ENCODE peak calls at places on chromosome 19, in six cellular contexts. One of them, this sample, is unnamed. For H3K36me3, the result is how much of the 10 kb centered on the place peaks cover.

GRCh38 chr19:42270346-42271044 is 1.4 kb downstream of the CIC start:
- DNase-seq in mammary epithelial cell: peak
- DNase-seq in ascending aorta: peak
- DNase-seq in brain microvascular endothelial cell: peak
- DNase-seq in cardiac muscle cell: peak
- DNase-seq in effector memory CD4-positive, alpha-beta T cell: peak
- DNase-seq in this sample: peak

GRCh38 chr19:48424694-48425219 is 21.0 kb upstream of the GRWD1 start:
- DNase-seq in mammary epithelial cell: no peak
- DNase-seq in ascending aorta: no peak
- DNase-seq in brain microvascular endothelial cell: peak
- DNase-seq in cardiac muscle cell: peak
- DNase-seq in effector memory CD4-positive, alpha-beta T cell: no peak
- DNase-seq in this sample: peak

GRCh38 chr19:49389406-49389805 is 1.4 kb downstream of the KASH5 start:
- DNase-seq in mammary epithelial cell: no peak
- DNase-seq in ascending aorta: no peak
- DNase-seq in brain microvascular endothelial cell: no peak
- DNase-seq in cardiac muscle cell: no peak
- DNase-seq in effector memory CD4-positive, alpha-beta T cell: no peak
- DNase-seq in this sample: no peak

GRCh38 chr19:14404322-14404721 is 14.8 kb downstream of the DDX39A start:
- DNase-seq in mammary epithelial cell: no peak
- DNase-seq in ascending aorta: no peak
- DNase-seq in brain microvascular endothelial cell: no peak
- DNase-seq in cardiac muscle cell: no peak
- DNase-seq in effector memory CD4-positive, alpha-beta T cell: no peak
- DNase-seq in this sample: no peak

GRCh38 chr19:38004100-38004504 is 97.1 kb downstream of the SIPA1L3 start:
- DNase-seq in mammary epithelial cell: no peak
- DNase-seq in ascending aorta: no peak
- DNase-seq in brain microvascular endothelial cell: peak
- DNase-seq in cardiac muscle cell: peak
- DNase-seq in effector memory CD4-positive, alpha-beta T cell: no peak
- DNase-seq in this sample: peak

GRCh38 chr19:57110592-57111328 is 9.0 kb upstream of the USP29 start:
- DNase-seq in mammary epithelial cell: no peak
- DNase-seq in ascending aorta: no peak
- DNase-seq in brain microvascular endothelial cell: no peak
- DNase-seq in cardiac muscle cell: no peak
- DNase-seq in effector memory CD4-positive, alpha-beta T cell: no peak
- DNase-seq in this sample: no peak

GRCh38 chr19:49261602-49262001 is 63.4 kb downstream of the SLC6A16 start:
- DNase-seq in mammary epithelial cell: no peak
- DNase-seq in ascending aorta: no peak
- DNase-seq in brain microvascular endothelial cell: no peak
- DNase-seq in cardiac muscle cell: peak
- DNase-seq in effector memory CD4-positive, alpha-beta T cell: no peak
- DNase-seq in this sample: no peak

GRCh38 chr19:8097198-8097597 is 44.6 kb downstream of the CCL25 start:
- DNase-seq in mammary epithelial cell: no peak
- DNase-seq in ascending aorta: no peak
- DNase-seq in brain microvascular endothelial cell: no peak
- DNase-seq in cardiac muscle cell: no peak
- DNase-seq in effector memory CD4-positive, alpha-beta T cell: no peak
- DNase-seq in this sample: no peak

GRCh38 chr19:53775524-53775923 is 48.6 kb downstream of the NLRP12 start:
- DNase-seq in mammary epithelial cell: no peak
- DNase-seq in ascending aorta: no peak
- DNase-seq in brain microvascular endothelial cell: no peak
- DNase-seq in cardiac muscle cell: no peak
- DNase-seq in effector memory CD4-positive, alpha-beta T cell: no peak
- DNase-seq in this sample: no peak

GRCh38 chr19:53768401-53768800 is 55.7 kb downstream of the NLRP12 start:
- DNase-seq in mammary epithelial cell: no peak
- DNase-seq in ascending aorta: no peak
- DNase-seq in brain microvascular endothelial cell: no peak
- DNase-seq in cardiac muscle cell: no peak
- DNase-seq in effector memory CD4-positive, alpha-beta T cell: no peak
- DNase-seq in this sample: no peak

GRCh38 chr19:53771133-53771532 is 53.0 kb downstream of the NLRP12 start:
- DNase-seq in mammary epithelial cell: no peak
- DNase-seq in ascending aorta: no peak
- DNase-seq in brain microvascular endothelial cell: no peak
- DNase-seq in cardiac muscle cell: no peak
- DNase-seq in effector memory CD4-positive, alpha-beta T cell: no peak
- DNase-seq in this sample: no peak

GRCh38 chr19:53774011-53774410 is 50.1 kb downstream of the NLRP12 start:
- DNase-seq in mammary epithelial cell: no peak
- DNase-seq in ascending aorta: no peak
- DNase-seq in brain microvascular endothelial cell: no peak
- DNase-seq in cardiac muscle cell: no peak
- DNase-seq in effector memory CD4-positive, alpha-beta T cell: no peak
- DNase-seq in this sample: no peak

DNA sequence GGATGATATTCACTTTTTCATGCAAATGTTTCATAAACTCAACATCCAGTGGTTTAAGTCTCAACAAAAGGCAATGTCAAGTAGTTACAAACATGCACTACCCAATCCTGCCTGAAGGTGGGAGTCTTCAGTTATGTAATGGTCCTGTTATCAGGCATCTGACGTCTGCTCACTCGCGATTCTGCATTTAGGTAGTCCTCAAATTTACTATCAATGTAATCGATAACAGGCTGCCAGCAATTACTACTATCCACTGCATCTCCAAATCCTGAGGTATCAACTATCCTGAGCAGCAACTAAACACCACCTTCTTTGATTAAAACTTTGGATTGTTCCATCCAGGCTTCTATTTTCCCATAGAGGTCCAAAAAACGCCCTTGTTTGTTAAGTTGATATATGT is 51.2 kb downstream of the NLRP12 start:
- DNase-seq in mammary epithelial cell: peak
- DNase-seq in ascending aorta: no peak
- DNase-seq in brain microvascular endothelial cell: peak
- DNase-seq in cardiac muscle cell: peak
- DNase-seq in effector memory CD4-positive, alpha-beta T cell: peak
- DNase-seq in this sample: peak
- H3K4me3 ChIP-seq in mammary epithelial cell: no peak
- H3K4me3 ChIP-seq in ascending aorta: no peak
- H3K4me3 ChIP-seq in brain microvascular endothelial cell: no peak
- H3K4me3 ChIP-seq in cardiac muscle cell: no peak
- H3K4me3 ChIP-seq in effector memory CD4-positive, alpha-beta T cell: no peak
- H3K4me3 ChIP-seq in this sample: no peak

GRCh38 chr19:12617646-12618045 is 6.9 kb downstream of the ZNF791 start:
- DNase-seq in mammary epithelial cell: no peak
- DNase-seq in ascending aorta: no peak
- DNase-seq in brain microvascular endothelial cell: no peak
- DNase-seq in cardiac muscle cell: no peak
- DNase-seq in effector memory CD4-positive, alpha-beta T cell: no peak
- DNase-seq in this sample: no peak
- H3K36me3 ChIP-seq in mammary epithelial cell: under half
- H3K36me3 ChIP-seq in ascending aorta: under half
- H3K36me3 ChIP-seq in brain microvascular endothelial cell: under half
- H3K36me3 ChIP-seq in cardiac muscle cell: under half
- H3K36me3 ChIP-seq in effector memory CD4-positive, alpha-beta T cell: under half
- H3K36me3 ChIP-seq in this sample: half or more

GRCh38 chr19:19261350-19262189 is 11.5 kb downstream of the TM6SF2 start:
- DNase-seq in mammary epithelial cell: no peak
- DNase-seq in ascending aorta: no peak
- DNase-seq in brain microvascular endothelial cell: no peak
- DNase-seq in cardiac muscle cell: no peak
- DNase-seq in effector memory CD4-positive, alpha-beta T cell: no peak
- DNase-seq in this sample: no peak
- H3K4me3 ChIP-seq in mammary epithelial cell: no peak
- H3K4me3 ChIP-seq in ascending aorta: peak
- H3K4me3 ChIP-seq in brain microvascular endothelial cell: no peak
- H3K4me3 ChIP-seq in cardiac muscle cell: peak
- H3K4me3 ChIP-seq in effector memory CD4-positive, alpha-beta T cell: no peak
- H3K4me3 ChIP-seq in this sample: no peak

DNA sequence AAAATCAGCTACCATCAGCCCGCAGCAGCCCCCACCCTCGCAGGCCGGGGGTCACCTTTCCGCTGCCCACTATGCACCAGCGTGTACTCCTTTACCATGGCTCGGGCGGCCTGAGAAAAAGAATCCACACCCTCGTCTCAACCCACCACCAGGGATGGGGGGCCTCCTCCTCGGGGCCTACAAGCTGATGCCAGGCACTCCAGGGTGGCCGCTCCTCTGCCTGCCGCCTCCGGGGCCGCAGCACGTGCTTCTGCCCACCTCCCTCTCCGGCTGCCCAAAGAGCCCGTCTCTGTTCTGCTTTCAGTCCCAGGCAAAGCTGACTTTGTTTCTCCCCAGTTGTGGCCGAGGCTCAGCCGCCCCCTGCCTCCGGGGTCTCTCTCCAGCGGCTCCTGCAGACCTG is 11.1 kb upstream of the MEX3D start:
- DNase-seq in mammary epithelial cell: no peak
- DNase-seq in ascending aorta: no peak
- DNase-seq in brain microvascular endothelial cell: no peak
- DNase-seq in cardiac muscle cell: no peak
- DNase-seq in effector memory CD4-positive, alpha-beta T cell: no peak
- DNase-seq in this sample: no peak
- H3K36me3 ChIP-seq in mammary epithelial cell: under half
- H3K36me3 ChIP-seq in ascending aorta: half or more
- H3K36me3 ChIP-seq in brain microvascular endothelial cell: under half
- H3K36me3 ChIP-seq in cardiac muscle cell: under half
- H3K36me3 ChIP-seq in effector memory CD4-positive, alpha-beta T cell: under half
- H3K36me3 ChIP-seq in this sample: under half

GRCh38 chr19:55611300-55611982 is 6.0 kb downstream of the ZNF865 start:
- DNase-seq in mammary epithelial cell: no peak
- DNase-seq in ascending aorta: no peak
- DNase-seq in brain microvascular endothelial cell: no peak
- DNase-seq in cardiac muscle cell: no peak
- DNase-seq in effector memory CD4-positive, alpha-beta T cell: no peak
- DNase-seq in this sample: no peak

GRCh38 chr19:55613930-55614710 is 8.7 kb downstream of the ZNF865 start:
- DNase-seq in mammary epithelial cell: no peak
- DNase-seq in ascending aorta: no peak
- DNase-seq in brain microvascular endothelial cell: no peak
- DNase-seq in cardiac muscle cell: no peak
- DNase-seq in effector memory CD4-positive, alpha-beta T cell: no peak
- DNase-seq in this sample: no peak

GRCh38 chr19:55611983-55612645 is 6.7 kb downstream of the ZNF865 start:
- DNase-seq in mammary epithelial cell: no peak
- DNase-seq in ascending aorta: no peak
- DNase-seq in brain microvascular endothelial cell: no peak
- DNase-seq in cardiac muscle cell: no peak
- DNase-seq in effector memory CD4-positive, alpha-beta T cell: no peak
- DNase-seq in this sample: no peak

GRCh38 chr19:55614711-55615552 is 9.4 kb downstream of the ZNF784 start:
- DNase-seq in mammary epithelial cell: no peak
- DNase-seq in ascending aorta: no peak
- DNase-seq in brain microvascular endothelial cell: no peak
- DNase-seq in cardiac muscle cell: no peak
- DNase-seq in effector memory CD4-positive, alpha-beta T cell: no peak
- DNase-seq in this sample: no peak

GRCh38 chr19:55613396-55613795 is 7.9 kb downstream of the ZNF865 start:
- DNase-seq in mammary epithelial cell: no peak
- DNase-seq in ascending aorta: no peak
- DNase-seq in brain microvascular endothelial cell: no peak
- DNase-seq in cardiac muscle cell: no peak
- DNase-seq in effector memory CD4-positive, alpha-beta T cell: no peak
- DNase-seq in this sample: no peak
- H3K4me3 ChIP-seq in mammary epithelial cell: no peak
- H3K4me3 ChIP-seq in ascending aorta: no peak
- H3K4me3 ChIP-seq in brain microvascular endothelial cell: no peak
- H3K4me3 ChIP-seq in cardiac muscle cell: no peak
- H3K4me3 ChIP-seq in effector memory CD4-positive, alpha-beta T cell: no peak
- H3K4me3 ChIP-seq in this sample: no peak

GRCh38 chr19:10920781-10921180 is 7.7 kb downstream of the YIPF2 start:
- DNase-seq in mammary epithelial cell: no peak
- DNase-seq in ascending aorta: no peak
- DNase-seq in brain microvascular endothelial cell: no peak
- DNase-seq in cardiac muscle cell: no peak
- DNase-seq in effector memory CD4-positive, alpha-beta T cell: no peak
- DNase-seq in this sample: no peak

GRCh38 chr19:10921199-10921879 is 7.1 kb downstream of the YIPF2 start:
- DNase-seq in mammary epithelial cell: no peak
- DNase-seq in ascending aorta: no peak
- DNase-seq in brain microvascular endothelial cell: no peak
- DNase-seq in cardiac muscle cell: no peak
- DNase-seq in effector memory CD4-positive, alpha-beta T cell: no peak
- DNase-seq in this sample: no peak

GRCh38 chr19:10922638-10923014 is 5.8 kb downstream of the YIPF2 start:
- DNase-seq in mammary epithelial cell: no peak
- DNase-seq in ascending aorta: no peak
- DNase-seq in brain microvascular endothelial cell: no peak
- DNase-seq in cardiac muscle cell: no peak
- DNase-seq in effector memory CD4-positive, alpha-beta T cell: no peak
- DNase-seq in this sample: no peak

GRCh38 chr19:10923503-10924076 is 4.8 kb downstream of the YIPF2 start:
- DNase-seq in mammary epithelial cell: no peak
- DNase-seq in ascending aorta: no peak
- DNase-seq in brain microvascular endothelial cell: no peak
- DNase-seq in cardiac muscle cell: no peak
- DNase-seq in effector memory CD4-positive, alpha-beta T cell: no peak
- DNase-seq in this sample: no peak

DNA sequence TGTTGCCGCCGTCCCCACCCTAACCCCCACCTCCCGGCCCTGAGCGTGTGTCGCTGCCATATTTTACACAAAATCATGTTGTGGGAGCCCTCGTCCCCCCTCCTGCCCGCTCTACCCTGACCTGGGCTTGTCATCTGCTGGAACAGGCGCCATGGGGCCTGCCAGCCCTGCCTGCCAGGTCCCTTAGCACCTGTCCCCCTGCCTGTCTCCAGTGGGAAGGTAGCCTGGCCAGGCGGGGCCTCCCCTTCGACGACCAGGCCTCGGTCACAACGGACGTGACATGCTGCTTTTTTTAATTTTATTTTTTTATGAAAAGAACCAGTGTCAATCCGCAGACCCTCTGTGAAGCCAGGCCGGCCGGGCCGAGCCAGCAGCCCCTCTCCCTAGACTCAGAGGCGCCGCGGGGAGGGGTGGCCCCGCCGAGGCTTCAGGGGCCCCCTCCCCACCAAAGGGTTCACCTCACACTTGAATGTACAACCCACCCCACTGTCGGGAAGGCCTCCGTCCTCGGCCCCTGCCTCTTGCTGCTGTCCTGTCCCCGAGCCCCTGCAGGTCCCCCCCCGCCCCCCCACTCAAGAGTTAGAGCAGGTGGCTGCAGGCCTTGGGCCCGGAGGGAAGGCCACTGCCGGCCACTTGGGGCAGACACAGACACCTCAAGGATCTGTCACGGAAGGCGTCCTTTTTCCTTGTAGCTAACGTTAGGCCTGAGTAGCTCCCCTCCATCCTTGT is 6.4 kb downstream of the YIPF2 start:
- DNase-seq in mammary epithelial cell: no peak
- DNase-seq in ascending aorta: no peak
- DNase-seq in brain microvascular endothelial cell: no peak
- DNase-seq in cardiac muscle cell: no peak
- DNase-seq in effector memory CD4-positive, alpha-beta T cell: no peak
- DNase-seq in this sample: no peak
- H3K36me3 ChIP-seq in mammary epithelial cell: under half
- H3K36me3 ChIP-seq in ascending aorta: half or more
- H3K36me3 ChIP-seq in brain microvascular endothelial cell: half or more
- H3K36me3 ChIP-seq in cardiac muscle cell: under half
- H3K36me3 ChIP-seq in effector memory CD4-positive, alpha-beta T cell: under half
- H3K36me3 ChIP-seq in this sample: half or more

GRCh38 chr19:45322744-45323281 is at the start of gene CKM:
- DNase-seq in mammary epithelial cell: no peak
- DNase-seq in ascending aorta: no peak
- DNase-seq in brain microvascular endothelial cell: no peak
- DNase-seq in cardiac muscle cell: no peak
- DNase-seq in effector memory CD4-positive, alpha-beta T cell: no peak
- DNase-seq in this sample: no peak
- H3K4me3 ChIP-seq in mammary epithelial cell: no peak
- H3K4me3 ChIP-seq in ascending aorta: peak
- H3K4me3 ChIP-seq in brain microvascular endothelial cell: peak
- H3K4me3 ChIP-seq in cardiac muscle cell: peak
- H3K4me3 ChIP-seq in effector memory CD4-positive, alpha-beta T cell: no peak
- H3K4me3 ChIP-seq in this sample: no peak